ENCODE peak calls at places on chromosomes 16 and 17, in four cellular contexts. Q, R, C and P are unnamed samples.

GRCh38 chr17:60618854-60619253 is 18.9 kb downstream of the PPM1D start:
- DNase-seq in Q (no peak), R (no peak), C (no peak), P (no peak)

GRCh38 chr17:9240659-9241370 is 219.5 kb downstream of the NTN1 start:
- DNase-seq in Q (peak; percentile 12), R (peak; percentile 36), C (peak; percentile 64), P (no peak)

GRCh38 chr16:4376126-4376819 is 4.6 kb downstream of the VASN start:
- DNase-seq in Q (peak; percentile 68), R (no peak), C (peak; percentile 92), P (no peak)

GRCh38 chr17:36778458-36778857 is 158.8 kb upstream of the LHX1 start:
- DNase-seq in Q (no peak), R (no peak), C (no peak), P (no peak)

GRCh38 chr16:2025251-2025650 is 1.5 kb upstream of the NHERF2 start:
- DNase-seq in Q (no peak), R (no peak), C (no peak), P (no peak)

GRCh38 chr16:68636064-68636551 is 9.0 kb upstream of the CDH3 start:
- DNase-seq in Q (no peak), R (peak; percentile 57), C (peak; percentile 44), P (no peak)

GRCh38 chr16:22073350-22073749 is 19.0 kb upstream of the VWA3A start:
- DNase-seq in Q (no peak), R (no peak), C (no peak), P (no peak)

GRCh38 chr17:50185724-50186545 is 15.5 kb downstream of the COL1A1 start:
- DNase-seq in Q (no peak), R (no peak), C (peak; percentile 71), P (no peak)

GRCh38 chr17:50550661-50551432 is 3.9 kb downstream of the SPATA20 start:
- DNase-seq in Q (peak; percentile 53), R (peak; percentile 95), C (peak; percentile 82), P (no peak)

GRCh38 chr17:76866774-76867577 is 1.2 kb upstream of the MGAT5B start:
- DNase-seq in Q (no peak), R (no peak), C (peak; percentile 72), P (no peak)

GRCh38 chr17:38545531-38546225 is 60.1 kb downstream of the SRCIN1 start:
- DNase-seq in Q (no peak), R (no peak), C (no peak), P (no peak)

GRCh38 chr16:48949636-48950035 is 332.0 kb downstream of the CBLN1 start:
- DNase-seq in Q (peak; percentile 75), R (no peak), C (peak; percentile 70), P (no peak)

GRCh38 chr17:82403662-82404660 is 14.2 kb upstream of the HEXD start:
- DNase-seq in Q (no peak), R (no peak), C (no peak), P (no peak)

GRCh38 chr16:8931864-8932263 is 31.8 kb downstream of the USP7 start:
- DNase-seq in Q (peak; percentile 36), R (peak; percentile 47), C (peak; percentile 59), P (peak; percentile 41)

GRCh38 chr17:81741594-81742452 is 29.7 kb downstream of the SLC25A10 start:
- DNase-seq in Q (no peak), R (no peak), C (no peak), P (no peak)

GRCh38 chr16:70694088-70694487 is 8.2 kb upstream of the MTSS2 start:
- DNase-seq in Q (peak; percentile 97), R (peak; percentile 85), C (peak; percentile 97), P (no peak)

GRCh38 chr17:38815576-38816193 is 9.4 kb downstream of the CWC25 start:
- DNase-seq in Q (peak; percentile 66), R (peak; percentile 68), C (peak; percentile 73), P (no peak)

GRCh38 chr17:7204335-7204734 is 15.3 kb downstream of the DLG4 start:
- DNase-seq in Q (no peak), R (no peak), C (no peak), P (no peak)

GRCh38 chr16:19389246-19389645 is 28.4 kb upstream of the TMC5 start:
- DNase-seq in Q (peak; percentile 21), R (peak; percentile 68), C (peak; percentile 7), P (no peak)

GRCh38 chr17:64185101-64185500 is 55.2 kb upstream of the ERN1 start:
- DNase-seq in Q (no peak), R (no peak), C (no peak), P (no peak)

GRCh38 chr17:15442316-15443185 is 24.9 kb downstream of the CDRT4 start:
- DNase-seq in Q (no peak), R (no peak), C (no peak), P (no peak)

GRCh38 chr16:81784042-81784785 is 5.1 kb downstream of the PLCG2 start:
- DNase-seq in Q (no peak), R (no peak), C (no peak), P (no peak)

GRCh38 chr17:33045236-33045635 is 53.6 kb downstream of the SPACA3 start:
- DNase-seq in Q (no peak), R (no peak), C (no peak), P (no peak)

GRCh38 chr17:43545383-43545632 is 832 bp downstream of the ETV4 start:
- DNase-seq in Q (peak; percentile 27), R (no peak), C (no peak), P (peak; percentile 16)

GRCh38 chr17:36629252-36629847 is 28.0 kb downstream of the MRM1 start:
- DNase-seq in Q (peak; percentile 49), R (peak; percentile 81), C (peak; percentile 70), P (peak; percentile 67)

GRCh38 chr16:74487634-74488495 is 66.6 kb upstream of the CLEC18B start:
- DNase-seq in Q (no peak), R (no peak), C (no peak), P (no peak)

GRCh38 chr16:46947900-46948547 is 25.4 kb downstream of the DNAJA2 start:
- DNase-seq in Q (peak; percentile 27), R (peak; percentile 55), C (peak; percentile 52), P (peak; percentile 20)

GRCh38 chr16:80274576-80275191 is 266.1 kb upstream of the DYNLRB2 start:
- DNase-seq in Q (peak; percentile 84), R (no peak), C (peak; percentile 80), P (no peak)

GRCh38 chr16:87474566-87474996 is 18.2 kb downstream of the ZCCHC14 start:
- DNase-seq in Q (no peak), R (no peak), C (no peak), P (no peak)

GRCh38 chr16:75304521-75305363 is 53.3 kb upstream of the BCAR1 start:
- DNase-seq in Q (peak; percentile 96), R (peak; percentile 43), C (peak; percentile 97), P (no peak)

GRCh38 chr17:8122923-8123694 is 797 bp downstream of the HES7 start:
- DNase-seq in Q (peak; percentile 33), R (peak; percentile 52), C (peak; percentile 44), P (no peak)